ENCODE peak calls at places on chromosomes 6 and 20, in eight cellular contexts. One of them, this sample, is unnamed.

GRCh38 chr6:129117355-129117754 is 234.4 kb downstream of the LAMA2 start:
- DNase-seq in Caki2: no peak
- DNase-seq in COR-L47: no peak
- DNase-seq in left lung: no peak
- DNase-seq in NCI-H69: no peak
- DNase-seq in lung: no peak
- DNase-seq in psoas muscle: no peak
- DNase-seq in foreskin melanocyte: no peak
- DNase-seq in this sample: no peak

GRCh38 chr20:1830240-1830639 is 65.0 kb upstream of the SIRPA start:
- DNase-seq in Caki2: peak
- DNase-seq in lung: peak
- DNase-seq in psoas muscle: peak
- DNase-seq in NCI-H69: peak
- DNase-seq in foreskin melanocyte: no peak
- DNase-seq in left lung: no peak
- DNase-seq in COR-L47: no peak
- DNase-seq in this sample: no peak

GRCh38 chr20:63417213-63418120 is 55.0 kb downstream of the KCNQ2 start:
- DNase-seq in Caki2: no peak
- DNase-seq in psoas muscle: no peak
- DNase-seq in left lung: no peak
- DNase-seq in COR-L47: no peak
- DNase-seq in NCI-H69: no peak
- DNase-seq in foreskin melanocyte: no peak
- DNase-seq in lung: no peak
- DNase-seq in this sample: no peak

GRCh38 chr20:58069207-58069606 is 159.2 kb downstream of the ANKRD60 start:
- DNase-seq in left lung: no peak
- DNase-seq in NCI-H69: no peak
- DNase-seq in COR-L47: no peak
- DNase-seq in foreskin melanocyte: no peak
- DNase-seq in Caki2: no peak
- DNase-seq in psoas muscle: no peak
- DNase-seq in lung: peak
- DNase-seq in this sample: no peak

GRCh38 chr6:48560408-48560807 is 449.4 kb upstream of the PTCHD4 start:
- DNase-seq in foreskin melanocyte: no peak
- DNase-seq in psoas muscle: no peak
- DNase-seq in COR-L47: no peak
- DNase-seq in NCI-H69: no peak
- DNase-seq in Caki2: peak
- DNase-seq in left lung: no peak
- DNase-seq in lung: no peak
- DNase-seq in this sample: no peak

GRCh38 chr20:32888636-32889035 is 29.9 kb downstream of the EFCAB8 start:
- DNase-seq in Caki2: no peak
- DNase-seq in foreskin melanocyte: no peak
- DNase-seq in NCI-H69: peak
- DNase-seq in COR-L47: peak
- DNase-seq in psoas muscle: no peak
- DNase-seq in lung: no peak
- DNase-seq in left lung: no peak
- DNase-seq in this sample: no peak

GRCh38 chr6:131958551-131959470 is 7.6 kb upstream of the CCN2 start:
- DNase-seq in left lung: no peak
- DNase-seq in lung: no peak
- DNase-seq in COR-L47: no peak
- DNase-seq in Caki2: no peak
- DNase-seq in NCI-H69: no peak
- DNase-seq in foreskin melanocyte: no peak
- DNase-seq in psoas muscle: no peak
- DNase-seq in this sample: no peak

GRCh38 chr20:24917056-24917455 is 32.0 kb upstream of the CST7 start:
- DNase-seq in psoas muscle: no peak
- DNase-seq in Caki2: no peak
- DNase-seq in left lung: no peak
- DNase-seq in COR-L47: no peak
- DNase-seq in lung: peak
- DNase-seq in NCI-H69: no peak
- DNase-seq in foreskin melanocyte: no peak
- DNase-seq in this sample: no peak

GRCh38 chr6:157314705-157315321 is 8.5 kb downstream of the TMEM242 start:
- DNase-seq in psoas muscle: no peak
- DNase-seq in Caki2: peak
- DNase-seq in NCI-H69: no peak
- DNase-seq in left lung: no peak
- DNase-seq in COR-L47: no peak
- DNase-seq in foreskin melanocyte: peak
- DNase-seq in lung: no peak
- DNase-seq in this sample: no peak

GRCh38 chr6:139927236-139927635 is 552.8 kb upstream of the CITED2 start:
- DNase-seq in psoas muscle: no peak
- DNase-seq in COR-L47: no peak
- DNase-seq in NCI-H69: peak
- DNase-seq in Caki2: no peak
- DNase-seq in foreskin melanocyte: no peak
- DNase-seq in left lung: no peak
- DNase-seq in lung: no peak
- DNase-seq in this sample: no peak

GRCh38 chr6:80553071-80553740 is 446.7 kb downstream of the BCKDHB start:
- DNase-seq in Caki2: no peak
- DNase-seq in COR-L47: no peak
- DNase-seq in lung: no peak
- DNase-seq in left lung: no peak
- DNase-seq in NCI-H69: peak
- DNase-seq in foreskin melanocyte: peak
- DNase-seq in psoas muscle: no peak
- DNase-seq in this sample: no peak

GRCh38 chr6:84805145-84805544 is 40.7 kb upstream of the TBX18 start:
- DNase-seq in Caki2: peak
- DNase-seq in lung: no peak
- DNase-seq in foreskin melanocyte: no peak
- DNase-seq in psoas muscle: no peak
- DNase-seq in left lung: no peak
- DNase-seq in NCI-H69: no peak
- DNase-seq in COR-L47: no peak
- DNase-seq in this sample: no peak

GRCh38 chr20:56781108-56781739 is 152.1 kb downstream of the TFAP2C start:
- DNase-seq in lung: peak
- DNase-seq in foreskin melanocyte: no peak
- DNase-seq in Caki2: peak
- DNase-seq in NCI-H69: no peak
- DNase-seq in left lung: no peak
- DNase-seq in psoas muscle: peak
- DNase-seq in COR-L47: no peak
- DNase-seq in this sample: no peak

GRCh38 chr6:85826997-85827396 is 184.3 kb upstream of the SYNCRIP start:
- DNase-seq in NCI-H69: no peak
- DNase-seq in lung: no peak
- DNase-seq in psoas muscle: no peak
- DNase-seq in COR-L47: no peak
- DNase-seq in foreskin melanocyte: no peak
- DNase-seq in Caki2: no peak
- DNase-seq in left lung: no peak
- DNase-seq in this sample: no peak

GRCh38 chr6:148831064-148831463 is 84.2 kb downstream of the UST start:
- DNase-seq in psoas muscle: no peak
- DNase-seq in Caki2: no peak
- DNase-seq in COR-L47: no peak
- DNase-seq in NCI-H69: no peak
- DNase-seq in lung: no peak
- DNase-seq in left lung: no peak
- DNase-seq in foreskin melanocyte: no peak
- DNase-seq in this sample: no peak

GRCh38 chr20:16262594-16262993 is 310.7 kb downstream of the KIF16B start:
- DNase-seq in Caki2: no peak
- DNase-seq in NCI-H69: no peak
- DNase-seq in COR-L47: no peak
- DNase-seq in psoas muscle: no peak
- DNase-seq in lung: no peak
- DNase-seq in foreskin melanocyte: no peak
- DNase-seq in left lung: no peak
- DNase-seq in this sample: no peak

This sample was measured in NCI-H526 treated with DMSO at 0.1 percent for 48 hours.